ENCODE peak calls at places on chromosomes 11 and 22, in seven cellular contexts. O, Y, B, Q, L, X and A are unnamed samples.

GRCh38 chr22:42947211-42947990 is 67.5 kb downstream of the PACSIN2 start:
- DNase-seq in O (no peak), Y (no peak), B (no peak), Q (peak), L (no peak), X (no peak), A (no peak)

GRCh38 chr22:50544078-50544745 is 1.5 kb upstream of the KLHDC7B start:
- DNase-seq in O (peak), Y (no peak), B (peak), Q (no peak), L (peak), X (no peak), A (peak)

GRCh38 chr11:11171854-11172253 is 181.2 kb downstream of the CSNK2A3 start:
- DNase-seq in O (no peak), Y (no peak), B (no peak), Q (no peak), L (no peak), X (peak), A (no peak)

GRCh38 chr11:103601230-103601846 is 435.1 kb upstream of the DDI1 start:
- DNase-seq in O (peak), Y (peak), B (peak), Q (peak), L (peak), X (no peak), A (peak)

GRCh38 chr11:86812981-86813380 is 12.6 kb downstream of the PRSS23 start:
- DNase-seq in O (no peak), Y (no peak), B (no peak), Q (no peak), L (no peak), X (no peak), A (no peak)

GRCh38 chr22:38733329-38734202 is 22.2 kb downstream of the SUN2 start:
- DNase-seq in O (peak), Y (peak), B (no peak), Q (peak), L (peak), X (no peak), A (peak)

GRCh38 chr22:27809700-27810365 is 8.3 kb upstream of the MN1 start:
- DNase-seq in O (no peak), Y (no peak), B (no peak), Q (no peak), L (no peak), X (no peak), A (no peak)

GRCh38 chr11:57482782-57483569 is 22.6 kb downstream of the RTN4RL2 start:
- DNase-seq in O (peak), Y (no peak), B (peak), Q (no peak), L (peak), X (no peak), A (peak)

GRCh38 chr11:64763804-64764611 is 4.2 kb upstream of the PYGM start:
- DNase-seq in O (no peak), Y (no peak), B (no peak), Q (no peak), L (no peak), X (no peak), A (no peak)

GRCh38 chr11:102664001-102664752 is 39.0 kb upstream of the MMP20 start:
- DNase-seq in O (no peak), Y (peak), B (no peak), Q (peak), L (no peak), X (no peak), A (no peak)

GRCh38 chr11:111456859-111457730 is 55.1 kb downstream of the BTG4 start:
- DNase-seq in O (peak), Y (no peak), B (no peak), Q (no peak), L (no peak), X (no peak), A (no peak)

GRCh38 chr11:111454561-111455192 is 57.5 kb downstream of the BTG4 start:
- DNase-seq in O (peak), Y (peak), B (peak), Q (peak), L (peak), X (no peak), A (no peak)

GRCh38 chr11:111457731-111458368 is 54.3 kb downstream of the BTG4 start:
- DNase-seq in O (peak), Y (no peak), B (no peak), Q (no peak), L (no peak), X (no peak), A (no peak)

GRCh38 chr11:111455291-111456085 is 56.7 kb downstream of the BTG4 start:
- DNase-seq in O (peak), Y (no peak), B (no peak), Q (no peak), L (no peak), X (no peak), A (no peak)

GRCh38 chr11:111456086-111456858 is 55.9 kb downstream of the BTG4 start:
- DNase-seq in O (peak), Y (no peak), B (no peak), Q (no peak), L (no peak), X (no peak), A (no peak)
- TF ChIP-seq TAF1 in O (no peak), Y (no peak), B (no peak), Q (no peak), L (no peak), X (no peak), A (no peak)

DNA sequence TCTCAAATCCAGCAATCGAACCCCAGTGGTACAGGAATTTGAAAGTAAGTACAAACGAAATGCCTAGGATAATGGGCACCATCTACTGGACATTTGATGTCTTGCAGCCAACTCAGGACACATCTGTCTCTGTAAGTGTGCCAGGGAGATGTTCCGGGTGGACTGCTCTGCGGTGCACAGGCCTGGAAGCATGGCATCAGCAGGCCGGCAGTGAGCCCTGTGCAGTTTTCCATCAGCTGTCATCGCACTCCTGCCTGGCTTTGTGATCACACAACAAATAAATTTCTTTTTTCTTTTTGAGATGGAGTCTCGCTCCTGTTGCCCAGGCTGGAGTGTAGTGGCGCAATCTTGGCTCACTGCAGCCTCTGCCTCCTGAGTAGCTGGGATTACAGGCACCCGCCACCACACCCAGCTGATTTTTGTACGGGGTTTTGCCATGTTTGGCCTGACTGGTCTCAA is 71.0 kb downstream of the JAM3 start:
- DNase-seq in O (peak), Y (peak), B (peak), Q (peak), L (peak), X (peak), A (no peak)
- TF ChIP-seq POLR2AphosphoS5 in O (no peak), Y (no peak), B (no peak), Q (no peak), L (no peak), X (no peak), A (no peak)

GRCh38 chr11:46526489-46527215 is 67.2 kb downstream of the AMBRA1 start:
- DNase-seq in O (no peak), Y (no peak), B (no peak), Q (no peak), L (no peak), X (no peak), A (no peak)
- TF ChIP-seq TAF1 in O (no peak), Y (no peak), B (no peak), Q (no peak), L (no peak), X (no peak), A (no peak)

GRCh38 chr11:68979931-68980775 is 633 bp downstream of the MRGPRD start:
- DNase-seq in O (no peak), Y (no peak), B (no peak), Q (no peak), L (no peak), X (no peak), A (no peak)

GRCh38 chr11:68978626-68978930 is 2.2 kb downstream of the MRGPRD start:
- DNase-seq in O (no peak), Y (no peak), B (no peak), Q (no peak), L (no peak), X (no peak), A (no peak)

GRCh38 chr11:68980776-68981065 is at the start of gene MRGPRD:
- DNase-seq in O (no peak), Y (no peak), B (no peak), Q (no peak), L (no peak), X (no peak), A (no peak)

GRCh38 chr11:68977781-68978625 is 2.8 kb downstream of the MRGPRD start:
- DNase-seq in O (no peak), Y (no peak), B (no peak), Q (no peak), L (no peak), X (no peak), A (no peak)

GRCh38 chr11:68978931-68979591 is 1.7 kb downstream of the MRGPRD start:
- DNase-seq in O (peak), Y (no peak), B (no peak), Q (no peak), L (no peak), X (no peak), A (no peak)
- TF ChIP-seq POLR2AphosphoS5 in O (no peak), Y (no peak), B (no peak), Q (no peak), L (no peak), X (no peak), A (no peak)

DNA sequence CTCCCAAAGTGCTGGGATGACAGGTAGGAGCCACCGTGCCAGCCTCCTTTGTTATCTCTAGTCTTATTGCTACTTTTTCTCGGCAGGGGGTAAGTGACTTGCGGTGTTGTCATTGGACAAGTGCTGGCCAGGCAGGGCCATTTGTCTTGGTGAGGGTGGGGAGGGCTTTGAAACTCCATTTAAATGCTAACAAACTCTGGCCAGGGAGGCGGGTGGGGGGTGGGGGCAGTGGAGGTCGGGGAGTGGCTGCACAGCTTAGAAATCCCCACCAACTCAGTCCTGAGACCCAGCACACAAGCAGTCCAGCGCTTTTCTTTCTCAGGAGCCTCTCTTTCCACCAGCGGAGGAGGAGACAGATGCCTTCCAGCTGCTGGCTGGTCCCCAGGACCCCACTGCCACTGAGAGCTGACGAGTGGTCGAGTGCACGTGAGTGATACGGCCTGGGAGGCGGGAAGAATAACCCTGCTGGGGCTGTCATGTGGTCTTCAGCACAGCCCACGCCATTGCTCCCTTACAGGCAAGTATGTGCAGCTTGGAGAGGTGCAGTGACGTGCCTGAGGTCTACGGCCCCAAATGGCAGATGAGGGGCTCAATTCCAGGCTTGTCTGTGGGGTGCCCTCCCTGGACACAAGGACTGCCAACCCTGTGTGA is 24.2 kb upstream of the OSBPL5 start:
- DNase-seq in O (no peak), Y (peak), B (no peak), Q (no peak), L (peak), X (no peak), A (no peak)
- TF ChIP-seq TAF1 in O (no peak), Y (no peak), B (no peak), Q (no peak), L (no peak), X (no peak), A (no peak)

GRCh38 chr11:44602810-44603410 is 37.4 kb downstream of the CD82 start:
- DNase-seq in O (peak), Y (no peak), B (no peak), Q (no peak), L (no peak), X (no peak), A (no peak)
- TF ChIP-seq POLR2AphosphoS5 in O (no peak), Y (no peak), B (no peak), Q (no peak), L (no peak), X (no peak), A (no peak)

GRCh38 chr11:115132829-115133228 is 371.4 kb downstream of the CADM1 start:
- DNase-seq in O (no peak), Y (peak), B (peak), Q (peak), L (no peak), X (no peak), A (peak)
- TF ChIP-seq TAF1 in O (no peak), Y (no peak), B (no peak), Q (no peak), L (no peak), X (no peak), A (no peak)